ENCODE peak calls at places on chromosomes 1 and 21, in seven cellular contexts. P, D, W, V, H, U and C are unnamed samples. For H3K9me3 and H3K4me1, the result is how much of the 10 kb centered on the place peaks cover.

GRCh38 chr1:62301726-62302390 is 17.4 kb downstream of the KANK4 start:
- DNase-seq in P (no peak), D (no peak), W (no peak), V (no peak), H (no peak), U (no peak), C (no peak)

GRCh38 chr1:199448641-199449040 is 578.9 kb upstream of the NR5A2 start:
- DNase-seq in P (no peak), D (no peak), W (no peak), V (no peak), H (no peak), U (peak), C (no peak)

GRCh38 chr1:23394664-23395063 is 25.0 kb upstream of the ZNF436 start:
- DNase-seq in P (no peak), D (peak), W (no peak), V (peak), H (peak), U (peak), C (peak)

GRCh38 chr1:204345425-204345824 is 14.3 kb downstream of the PLEKHA6 start:
- DNase-seq in P (no peak), D (no peak), W (no peak), V (no peak), H (no peak), U (no peak), C (peak)

GRCh38 chr1:69258842-69259241 is 308.9 kb upstream of the LRRC7 start:
- DNase-seq in P (no peak), D (no peak), W (no peak), V (peak), H (no peak), U (no peak), C (no peak)

GRCh38 chr1:171740987-171741871 is 636 bp downstream of the VAMP4 start:
- DNase-seq in P (no peak), D (peak), W (peak), V (peak), H (no peak), U (peak), C (peak)

GRCh38 chr1:18530567-18531502 is 50.1 kb downstream of the KLHDC7A start:
- DNase-seq in P (no peak), D (no peak), W (no peak), V (no peak), H (no peak), U (no peak), C (no peak)

GRCh38 chr1:166164995-166165660 is 1.7 kb downstream of the FAM78B start:
- DNase-seq in P (no peak), D (peak), W (no peak), V (peak), H (peak), U (peak), C (peak)

GRCh38 chr1:217311766-217312165 is 319.1 kb downstream of the GPATCH2 start:
- DNase-seq in P (no peak), D (no peak), W (no peak), V (no peak), H (no peak), U (no peak), C (no peak)

GRCh38 chr1:114215426-114215825 is 61.8 kb upstream of the SYT6 start:
- DNase-seq in P (no peak), D (no peak), W (no peak), V (no peak), H (no peak), U (no peak), C (no peak)
- TF ChIP-seq CTCF in P (no peak), D (no peak), W (peak), V (peak), H (no peak), U (no peak), C (no peak)

DNA sequence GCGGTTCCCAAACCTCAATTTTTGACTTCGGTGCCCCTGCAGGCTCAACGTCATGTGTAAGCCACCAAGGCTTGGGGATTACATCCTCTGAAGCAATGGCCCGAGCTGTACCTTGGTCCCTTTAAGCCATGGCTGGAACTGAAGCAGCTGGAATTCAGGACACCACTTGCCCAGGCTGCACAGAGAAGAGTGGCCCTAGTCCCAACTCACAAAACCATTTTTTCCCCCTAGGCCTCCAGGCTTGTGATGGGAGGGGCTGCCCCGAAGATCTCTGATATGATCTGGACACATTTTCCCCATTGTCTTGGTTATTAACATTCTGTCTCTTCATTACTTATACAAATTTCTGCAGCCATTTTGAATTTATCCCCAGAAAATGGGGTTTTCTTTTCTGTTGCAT is 233.3 kb upstream of the ADGRL4 start:
- DNase-seq in P (no peak), D (no peak), W (no peak), V (no peak), H (no peak), U (no peak), C (no peak)
- H3K9me3 ChIP-seq in P (under half), D (under half), W (under half), V (under half), H (under half), U (under half), C (under half)

GRCh38 chr1:157292302-157292701 is 154.1 kb upstream of the ETV3 start:
- DNase-seq in P (no peak), D (no peak), W (no peak), V (no peak), H (no peak), U (no peak), C (no peak)
- H3K4me1 ChIP-seq in P (under half), D (under half), W (under half), V (under half), H (under half), U (under half), C (under half)

GRCh38 chr21:44509539-44509938 is 30.5 kb downstream of the KRTAP10-1 start:
- DNase-seq in P (no peak), D (peak), W (peak), V (peak), H (peak), U (no peak), C (peak)
- TF ChIP-seq CTCF in P (peak), D (peak), W (peak), V (peak), H (peak), U (no peak), C (peak)

GRCh38 chr1:80929868-80930508 is 870.7 kb upstream of the ADGRL2 start:
- DNase-seq in P (no peak), D (no peak), W (no peak), V (no peak), H (no peak), U (no peak), C (no peak)
- H3K9me3 ChIP-seq in P (under half), D (under half), W (under half), V (under half), H (under half), U (under half), C (under half)

GRCh38 chr1:30746212-30747027 is 11.2 kb downstream of the LAPTM5 start:
- DNase-seq in P (no peak), D (no peak), W (no peak), V (peak), H (no peak), U (no peak), C (no peak)
- H3K4me1 ChIP-seq in P (under half), D (under half), W (under half), V (under half), H (under half), U (under half), C (under half)

GRCh38 chr1:152164542-152165136 is 5.6 kb upstream of the RPTN start:
- DNase-seq in P (no peak), D (no peak), W (peak), V (peak), H (no peak), U (no peak), C (peak)

GRCh38 chr1:152160553-152160952 is 1.5 kb upstream of the RPTN start:
- DNase-seq in P (no peak), D (no peak), W (no peak), V (peak), H (no peak), U (no peak), C (no peak)

GRCh38 chr1:152153996-152154395 is 5.0 kb downstream of the RPTN start:
- DNase-seq in P (no peak), D (no peak), W (no peak), V (no peak), H (no peak), U (no peak), C (no peak)

GRCh38 chr1:152162826-152163463 is 3.9 kb upstream of the RPTN start:
- DNase-seq in P (no peak), D (no peak), W (no peak), V (no peak), H (no peak), U (peak), C (no peak)

DNA sequence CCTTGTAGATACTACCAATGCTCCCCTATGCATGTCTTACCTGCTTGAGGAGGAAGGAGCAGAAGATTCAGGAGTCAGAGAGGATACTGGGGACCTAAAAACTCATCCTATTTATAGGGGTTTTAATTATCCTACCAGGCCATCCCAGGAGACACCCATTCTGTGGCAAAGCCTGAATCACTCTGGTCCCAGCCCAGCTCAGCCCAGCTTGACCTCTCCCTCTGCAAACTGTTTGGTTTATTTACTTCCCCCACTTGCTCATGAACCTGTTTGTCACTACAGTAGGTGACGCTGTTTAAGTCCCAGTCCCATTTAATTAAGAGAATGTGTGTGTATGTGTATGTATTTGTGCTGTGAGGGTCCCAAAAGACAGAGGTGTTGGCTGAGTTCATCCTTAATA is at the start of gene RPTN:
- DNase-seq in P (no peak), D (no peak), W (no peak), V (no peak), H (no peak), U (no peak), C (no peak)
- TF ChIP-seq CTCF in P (no peak), D (no peak), W (no peak), V (no peak), H (no peak), U (no peak), C (no peak)

GRCh38 chr1:247037483-247038320 is 29.8 kb upstream of the ZNF695 start:
- DNase-seq in P (no peak), D (no peak), W (no peak), V (no peak), H (no peak), U (no peak), C (no peak)
- H3K9me3 ChIP-seq in P (under half), D (half or more), W (under half), V (under half), H (under half), U (under half), C (under half)

GRCh38 chr21:42522271-42522670 is 8.6 kb downstream of the SLC37A1 start:
- DNase-seq in P (no peak), D (no peak), W (no peak), V (no peak), H (no peak), U (no peak), C (no peak)
- H3K4me1 ChIP-seq in P (under half), D (under half), W (under half), V (under half), H (under half), U (under half), C (half or more)

GRCh38 chr1:67094191-67094590 is 40.2 kb upstream of the SLC35D1 start:
- DNase-seq in P (no peak), D (no peak), W (no peak), V (no peak), H (no peak), U (no peak), C (no peak)
- TF ChIP-seq CTCF in P (no peak), D (no peak), W (no peak), V (no peak), H (no peak), U (no peak), C (no peak)